ENCODE peak calls at places on chromosomes 16 and 17, in six cellular contexts. W, N, C, F, B and V are unnamed samples.
A peak's percentile ranks its signal among the peaks of the same experiment; 100 is the strongest.

GRCh38 chr16:56269276-56269675 is 78.0 kb downstream of the GNAO1 start:
- DNase-seq in W (no peak), N (no peak), C (no peak), F (no peak), B (no peak), V (no peak)

GRCh38 chr16:53911506-53911905 is 207.6 kb downstream of the FTO start:
- DNase-seq in W (no peak), N (no peak), C (no peak), F (no peak), B (no peak), V (peak; percentile 48)

GRCh38 chr17:50817838-50818237 is 17.5 kb upstream of the WFIKKN2 start:
- DNase-seq in W (no peak), N (no peak), C (no peak), F (no peak), B (no peak), V (peak; percentile 16)

GRCh38 chr16:3131755-3132377 is 3.0 kb upstream of the ZNF213 start:
- DNase-seq in W (no peak), N (peak; percentile 35), C (peak; percentile 82), F (peak; percentile 85), B (peak; percentile 60), V (peak; percentile 63)

GRCh38 chr17:76700627-76701470 is 9.9 kb downstream of the MXRA7 start:
- DNase-seq in W (no peak), N (peak; percentile 93), C (no peak), F (no peak), B (peak; percentile 97), V (peak; percentile 94)

GRCh38 chr17:16915752-16916556 is 56.0 kb downstream of the TNFRSF13B start:
- DNase-seq in W (no peak), N (peak; percentile 16), C (peak; percentile 93), F (peak; percentile 82), B (peak; percentile 22), V (peak; percentile 41)

GRCh38 chr17:20988001-20988641 is 54.7 kb downstream of the USP22 start:
- DNase-seq in W (no peak), N (no peak), C (peak; percentile 31), F (no peak), B (no peak), V (no peak)

GRCh38 chr17:14211778-14212177 is 24.9 kb downstream of the CDRT15 start:
- DNase-seq in W (no peak), N (no peak), C (peak; percentile 46), F (peak; percentile 67), B (no peak), V (no peak)

GRCh38 chr16:67783353-67783725 is 23.0 kb downstream of the RANBP10 start:
- DNase-seq in W (no peak), N (no peak), C (no peak), F (no peak), B (no peak), V (no peak)

GRCh38 chr16:56812884-56813283 is 52.1 kb upstream of the SLC12A3 start:
- DNase-seq in W (no peak), N (peak; percentile 67), C (no peak), F (no peak), B (no peak), V (peak; percentile 63)

GRCh38 chr17:10735251-10735650 is 5.4 kb upstream of the TMEM220 start:
- DNase-seq in W (no peak), N (no peak), C (peak; percentile 21), F (peak; percentile 20), B (no peak), V (no peak)

GRCh38 chr16:72985148-72985882 is 62.6 kb downstream of the ZFHX3 start:
- DNase-seq in W (no peak), N (peak; percentile 48), C (no peak), F (no peak), B (no peak), V (peak; percentile 58)

GRCh38 chr17:3510090-3510489 is 34.3 kb downstream of the ASPA start:
- DNase-seq in W (no peak), N (no peak), C (no peak), F (no peak), B (no peak), V (no peak)

GRCh38 chr16:66471264-66471663 is 44.2 kb downstream of the BEAN1 start:
- DNase-seq in W (no peak), N (no peak), C (no peak), F (no peak), B (no peak), V (no peak)

GRCh38 chr17:36148559-36149295 is 27.7 kb downstream of the TBC1D3B start:
- DNase-seq in W (peak; percentile 65), N (peak; percentile 55), C (peak; percentile 89), F (peak; percentile 76), B (no peak), V (peak; percentile 53)

GRCh38 chr16:67865318-67865717 is 7.5 kb upstream of the EDC4 start:
- DNase-seq in W (no peak), N (peak; percentile 26), C (peak; percentile 65), F (no peak), B (peak; percentile 22), V (peak; percentile 51)

GRCh38 chr17:18182190-18182977 is 1.2 kb upstream of the ALKBH5 start:
- DNase-seq in W (peak; percentile 27), N (no peak), C (peak; percentile 50), F (peak; percentile 52), B (peak; percentile 23), V (no peak)
- H4K8ac ChIP-seq in W (no peak overlapping the region), N (peak overlapping the region; percentile 99), C (no peak overlapping the region), F (peak overlapping the region; percentile 92), B (peak overlapping the region; percentile 80), V (peak overlapping the region; percentile 47)

DNA sequence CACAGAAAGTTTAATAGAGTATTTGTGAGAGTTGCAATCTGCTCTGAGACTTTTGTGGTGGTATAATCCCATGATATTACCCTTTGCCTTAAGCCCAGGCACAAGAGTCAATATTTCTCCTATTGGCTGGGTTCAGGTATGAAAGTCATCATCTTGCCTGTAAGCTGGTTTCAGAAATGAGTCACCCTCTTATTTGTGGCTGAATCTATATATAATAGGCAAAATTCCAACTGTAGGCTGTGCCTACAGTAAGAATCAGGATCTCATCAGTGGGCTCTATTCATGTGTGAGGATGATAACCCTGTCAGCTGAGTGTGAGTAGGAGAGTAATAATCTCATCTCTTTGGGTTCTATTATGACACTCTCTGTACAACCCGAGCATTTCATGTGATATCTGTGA is 2103.1 kb downstream of the TP53TG3F start:
- DNase-seq in W (no peak), N (no peak), C (no peak), F (no peak), B (no peak), V (no peak)
- H3K9me3 ChIP-seq in W (no peaks in the 10 kb centered on the region), N (peaks cover 14% of the 10 kb centered on the region), C (peaks cover 97% of the 10 kb centered on the region), F (peaks cover 97% of the 10 kb centered on the region), B (peaks cover 32% of the 10 kb centered on the region), V (peaks cover 2% of the 10 kb centered on the region)

GRCh38 chr17:49362723-49363117 is 670 bp upstream of the ZNF652 start:
- DNase-seq in W (no peak), N (no peak), C (no peak), F (no peak), B (no peak), V (no peak)
- H4K8ac ChIP-seq in W (no peak overlapping the region), N (peak overlapping the region; percentile 87), C (no peak overlapping the region), F (no peak overlapping the region), B (peak overlapping the region; percentile 79), V (peak overlapping the region; percentile 91)

GRCh38 chr16:46466239-46466638 is 154.9 kb downstream of the SHCBP1 start:
- DNase-seq in W (no peak), N (no peak), C (no peak), F (no peak), B (no peak), V (no peak)
- H3K9me3 ChIP-seq in W (no peaks in the 10 kb centered on the region), N (peaks cover 2% of the 10 kb centered on the region), C (peaks cover 73% of the 10 kb centered on the region), F (peaks cover 37% of the 10 kb centered on the region), B (peaks cover 10% of the 10 kb centered on the region), V (peaks cover 43% of the 10 kb centered on the region)

GRCh38 chr17:82244413-82245140 is 15.7 kb downstream of the SLC16A3 start:
- DNase-seq in W (no peak), N (no peak), C (no peak), F (no peak), B (no peak), V (no peak)
- H4K8ac ChIP-seq in W (no peak overlapping the region), N (no peak overlapping the region), C (no peak overlapping the region), F (no peak overlapping the region), B (no peak overlapping the region), V (no peak overlapping the region)

GRCh38 chr17:5183410-5183793 is 8.3 kb downstream of the ZNF594 start:
- DNase-seq in W (no peak), N (no peak), C (no peak), F (no peak), B (no peak), V (no peak)
- H3K9me3 ChIP-seq in W (peaks cover 100% of the 10 kb centered on the region), N (peaks cover 77% of the 10 kb centered on the region), C (peaks cover 95% of the 10 kb centered on the region), F (peaks cover 90% of the 10 kb centered on the region), B (peaks cover 32% of the 10 kb centered on the region), V (peaks cover 99% of the 10 kb centered on the region)

DNA sequence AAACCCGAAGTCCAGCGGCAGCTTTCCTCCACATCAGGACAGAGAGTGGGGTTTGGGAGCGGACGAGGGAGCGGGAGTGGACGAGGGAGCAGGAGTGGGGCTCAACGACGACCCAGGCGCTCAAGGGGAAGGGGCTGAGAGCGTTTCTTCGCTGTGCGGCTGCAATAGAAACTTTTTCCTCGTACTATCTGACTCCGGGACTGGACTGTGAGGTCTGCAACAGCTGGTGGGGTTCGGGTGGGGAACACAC is 1.4 kb downstream of the FAM20A start:
- DNase-seq in W (no peak), N (no peak), C (no peak), F (no peak), B (no peak), V (no peak)
- H4K8ac ChIP-seq in W (no peak overlapping the region), N (no peak overlapping the region), C (no peak overlapping the region), F (peak overlapping the region; percentile 95), B (peak overlapping the region; percentile 78), V (peak overlapping the region; percentile 54)

GRCh38 chr17:79513206-79513605 is 97.6 kb downstream of the RBFOX3 start:
- DNase-seq in W (no peak), N (no peak), C (no peak), F (no peak), B (no peak), V (no peak)

GRCh38 chr17:79515110-79515509 is 95.7 kb downstream of the RBFOX3 start:
- DNase-seq in W (no peak), N (no peak), C (no peak), F (no peak), B (no peak), V (no peak)

GRCh38 chr17:79515646-79516604 is 94.9 kb downstream of the RBFOX3 start:
- DNase-seq in W (no peak), N (peak; percentile 10), C (no peak), F (no peak), B (no peak), V (no peak)

GRCh38 chr17:79511471-79511870 is 99.4 kb downstream of the RBFOX3 start:
- DNase-seq in W (no peak), N (no peak), C (no peak), F (no peak), B (no peak), V (no peak)

GRCh38 chr17:79513805-79514535 is 96.9 kb downstream of the RBFOX3 start:
- DNase-seq in W (no peak), N (no peak), C (no peak), F (no peak), B (no peak), V (no peak)
- H3K9me3 ChIP-seq in W (no peaks in the 10 kb centered on the region), N (peaks cover 31% of the 10 kb centered on the region), C (no peaks in the 10 kb centered on the region), F (peaks cover 14% of the 10 kb centered on the region), B (peaks cover 30% of the 10 kb centered on the region), V (no peaks in the 10 kb centered on the region)